ENCODE peak calls at places on chromosomes 12 and 14, in seven cellular contexts. D is IMR-90, W is GM12878, O is HepG2, I is HCT116, A is K562, L is H1. B is an unnamed sample.

GRCh38 chr14:21072102-21072501 is 2.0 kb downstream of the ARHGEF40 start:
- DNase-seq in D (peak), W (no peak), O (no peak), I (no peak), A (no peak), L (no peak), B (no peak)

GRCh38 chr12:79919762-79920161 is 15.1 kb downstream of the PPP1R12A start:
- DNase-seq in D (no peak), W (no peak), O (no peak), I (no peak), A (no peak), L (no peak), B (no peak)

GRCh38 chr14:64942531-64943111 is at the start of gene GPX2:
- DNase-seq in D (no peak), W (no peak), O (peak), I (no peak), A (no peak), L (no peak), B (no peak)

GRCh38 chr12:101004891-101005290 is 205.1 kb downstream of the SLC5A8 start:
- DNase-seq in D (peak), W (no peak), O (no peak), I (no peak), A (no peak), L (no peak), B (no peak)

GRCh38 chr12:119642986-119643385 is 24.9 kb upstream of the PRKAB1 start:
- DNase-seq in D (no peak), W (no peak), O (no peak), I (no peak), A (peak), L (peak), B (no peak)

GRCh38 chr14:47976139-47976538 is 300.7 kb upstream of the MDGA2 start:
- DNase-seq in D (no peak), W (no peak), O (no peak), I (no peak), A (no peak), L (no peak), B (no peak)

GRCh38 chr14:63949696-63950095 is 96.9 kb downstream of the SYNE2 start:
- DNase-seq in D (peak), W (no peak), O (no peak), I (no peak), A (no peak), L (no peak), B (no peak)

GRCh38 chr14:53956427-53957201 is at the start of gene BMP4:
- DNase-seq in D (peak), W (no peak), O (peak), I (peak), A (peak), L (peak), B (peak)

GRCh38 chr14:95515523-95516517 is 630 bp downstream of the SYNE3 start:
- DNase-seq in D (peak), W (no peak), O (peak), I (no peak), A (peak), L (peak), B (peak)

GRCh38 chr12:81146228-81147225 is 68.6 kb downstream of the ACSS3 start:
- DNase-seq in D (no peak), W (no peak), O (peak), I (no peak), A (no peak), L (no peak), B (no peak)

GRCh38 chr12:70178038-70178437 is 65.2 kb upstream of the CNOT2 start:
- DNase-seq in D (no peak), W (no peak), O (no peak), I (no peak), A (no peak), L (no peak), B (peak)

GRCh38 chr12:25502071-25502555 is 51.0 kb downstream of the LMNTD1 start:
- DNase-seq in D (peak), W (no peak), O (no peak), I (no peak), A (no peak), L (no peak), B (no peak)

GRCh38 chr14:97137705-97138104 is 340.5 kb downstream of the VRK1 start:
- DNase-seq in D (no peak), W (no peak), O (no peak), I (no peak), A (no peak), L (no peak), B (no peak)

GRCh38 chr12:122935318-122935717 is 30.9 kb downstream of the ABCB9 start:
- DNase-seq in D (no peak), W (no peak), O (no peak), I (no peak), A (no peak), L (no peak), B (no peak)

GRCh38 chr14:83416476-83416875 is 1882.8 kb upstream of the SEL1L start:
- DNase-seq in D (no peak), W (no peak), O (no peak), I (no peak), A (no peak), L (no peak), B (no peak)

GRCh38 chr14:39683711-39684110 is 251.5 kb upstream of the FBXO33 start:
- DNase-seq in D (no peak), W (no peak), O (no peak), I (no peak), A (no peak), L (no peak), B (no peak)

GRCh38 chr14:22025884-22026283 is 352.3 kb upstream of the OR4E1 start:
- DNase-seq in D (no peak), W (no peak), O (no peak), I (no peak), A (no peak), L (no peak), B (no peak)

GRCh38 chr14:89293349-89293916 is 123.6 kb downstream of the FOXN3 start:
- DNase-seq in D (no peak), W (no peak), O (no peak), I (no peak), A (no peak), L (peak), B (no peak)

GRCh38 chr12:122350444-122350843 is 72.0 kb downstream of the CLIP1 start:
- DNase-seq in D (peak), W (no peak), O (no peak), I (no peak), A (peak), L (no peak), B (peak)

GRCh38 chr14:103071544-103072251 is 12.3 kb upstream of the LBHD2 start:
- DNase-seq in D (no peak), W (no peak), O (no peak), I (no peak), A (no peak), L (no peak), B (no peak)

GRCh38 chr14:21049263-21049662 is 7.1 kb downstream of the RNASE7 start:
- DNase-seq in D (peak), W (no peak), O (no peak), I (no peak), A (no peak), L (no peak), B (no peak)

GRCh38 chr12:991350-992278 is 591 bp downstream of the ERC1 start:
- DNase-seq in D (peak), W (no peak), O (no peak), I (no peak), A (peak), L (peak), B (peak)

GRCh38 chr12:14691560-14691959 is 4.8 kb downstream of the GUCY2C start:
- DNase-seq in D (no peak), W (no peak), O (no peak), I (no peak), A (no peak), L (no peak), B (no peak)

GRCh38 chr14:21612324-21612723 is 22.4 kb downstream of the OR10G2 start:
- DNase-seq in D (no peak), W (peak), O (no peak), I (no peak), A (no peak), L (no peak), B (no peak)

GRCh38 chr14:92613008-92613658 is 99.6 kb downstream of the RIN3 start:
- DNase-seq in D (no peak), W (no peak), O (peak), I (no peak), A (peak), L (peak), B (no peak)

GRCh38 chr12:64088431-64089349 is 133.4 kb downstream of the KICS2 start:
- DNase-seq in D (peak), W (no peak), O (peak), I (peak), A (no peak), L (no peak), B (peak)

GRCh38 chr14:88164906-88165534 is 158.0 kb downstream of the KCNK10 start:
- DNase-seq in D (no peak), W (no peak), O (no peak), I (no peak), A (no peak), L (no peak), B (no peak)

GRCh38 chr14:28157289-28157869 is 609.2 kb upstream of the FOXG1 start:
- DNase-seq in D (no peak), W (no peak), O (no peak), I (no peak), A (no peak), L (no peak), B (no peak)

GRCh38 chr14:51539571-51540037 is 112.1 kb upstream of the FRMD6 start:
- DNase-seq in D (peak), W (no peak), O (no peak), I (no peak), A (no peak), L (no peak), B (peak)

GRCh38 chr12:3820122-3820521 is 53.1 kb downstream of the PARP11 start:
- DNase-seq in D (peak), W (no peak), O (peak), I (no peak), A (no peak), L (no peak), B (no peak)

GRCh38 chr14:73851567-73852382 is at the start of gene PTGR2:
- DNase-seq in D (peak), W (peak), O (peak), I (peak), A (peak), L (peak), B (peak)

GRCh38 chr12:40215977-40216376 is 8.8 kb upstream of the LRRK2 start:
- DNase-seq in D (peak), W (no peak), O (no peak), I (no peak), A (no peak), L (no peak), B (no peak)

GRCh38 chr14:79411403-79412174 is 799.7 kb downstream of the DIO2 start:
- DNase-seq in D (peak), W (no peak), O (no peak), I (no peak), A (no peak), L (no peak), B (peak)

GRCh38 chr12:114013601-114014345 is 47.6 kb upstream of the RBM19 start:
- DNase-seq in D (peak), W (no peak), O (peak), I (peak), A (peak), L (peak), B (no peak)

DNA sequence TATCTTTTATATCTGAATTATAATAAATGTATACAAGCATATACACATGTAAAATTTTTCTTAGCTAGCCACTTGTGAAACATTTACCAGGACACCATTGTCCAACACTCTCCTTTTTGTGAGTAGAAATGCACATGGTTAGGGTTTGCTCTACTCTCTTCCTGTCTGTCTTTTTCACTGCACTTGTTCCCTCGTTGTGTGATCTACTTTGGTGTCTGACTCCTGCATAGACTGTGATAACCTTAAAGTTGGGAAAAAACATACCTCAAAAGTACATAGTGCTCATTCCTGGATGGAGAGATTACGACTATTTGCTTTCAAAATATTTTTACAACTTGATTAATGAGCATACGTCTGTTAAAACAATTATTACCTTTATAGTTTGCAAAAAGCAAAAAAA is 294.1 kb upstream of the FLRT2 start:
- DNase-seq in D (no peak), W (no peak), O (no peak), I (no peak), A (no peak), L (no peak), B (peak)
- H3K4me2 ChIP-seq in D (no peak), W (no peak), O (no peak), I (no peak), A (no peak), L (no peak), B (no peak)

DNA sequence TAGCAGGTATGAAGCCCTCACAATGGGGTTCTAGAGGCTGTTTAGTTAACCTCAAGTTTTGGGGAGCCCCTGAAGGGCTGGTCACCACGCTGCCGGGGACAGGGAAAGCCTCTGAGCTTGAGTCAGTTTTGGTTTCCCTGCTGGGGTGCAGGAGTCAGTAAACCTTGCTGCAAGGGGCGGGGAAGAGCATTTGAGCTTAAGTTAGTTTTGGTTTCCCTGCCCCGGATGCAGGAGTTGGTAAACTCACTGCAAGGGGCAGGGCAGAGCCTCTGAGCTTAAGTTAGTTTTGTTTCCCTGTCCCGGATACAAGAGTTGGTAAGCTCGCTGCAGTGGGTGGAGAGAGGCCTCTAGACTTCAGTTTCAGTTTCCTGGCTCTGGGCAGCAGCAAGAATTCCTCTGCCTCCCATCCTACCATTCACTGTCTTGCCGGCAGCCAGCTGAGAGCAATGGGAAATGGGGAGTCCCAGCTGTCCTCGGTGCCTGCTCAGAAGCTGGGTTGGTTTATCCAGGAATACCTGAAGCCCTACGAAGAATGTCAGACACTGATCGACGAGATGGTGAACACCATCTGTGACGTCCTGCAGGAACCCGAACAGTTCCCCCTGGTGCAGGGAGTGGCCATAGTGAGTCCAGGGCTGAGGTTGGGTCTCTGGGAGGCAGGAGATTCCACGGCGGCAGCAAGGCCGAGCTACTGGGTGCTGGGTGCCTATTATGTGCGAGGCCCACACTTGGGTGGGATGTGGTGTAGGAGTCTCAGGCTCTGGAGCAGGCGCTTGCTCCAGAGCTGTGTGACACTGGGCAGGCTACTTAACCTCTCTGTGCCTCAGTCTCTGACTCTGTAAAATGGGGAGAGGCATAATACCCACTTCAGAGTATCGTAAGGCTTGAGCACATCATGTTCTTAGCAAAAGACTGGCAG is at the start of gene OAS2:
- DNase-seq in D (peak), W (peak), O (peak), I (no peak), A (no peak), L (no peak), B (peak)
- TF ChIP-seq POLR2A in D (no peak), W (peak), O (no peak), I (no peak), A (no peak), L (no peak), B (no peak)

DNA sequence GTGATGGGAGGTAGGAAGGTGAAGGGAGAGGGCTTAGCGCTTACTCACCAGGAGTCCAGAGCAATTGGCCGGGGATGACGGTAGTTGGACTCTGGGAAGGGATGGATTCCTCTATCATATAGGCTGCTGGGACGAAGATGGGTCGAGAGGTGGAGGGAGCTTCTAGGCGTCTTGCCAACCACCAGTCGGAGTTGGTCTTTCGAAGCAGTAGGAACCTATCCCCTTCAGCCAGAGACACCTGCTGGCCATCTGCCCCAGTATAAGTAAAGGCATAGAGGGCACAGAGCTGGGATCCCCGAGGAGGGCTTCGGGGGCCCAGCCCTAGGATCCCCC is 657 bp downstream of the ARHGAP9 start:
- DNase-seq in D (no peak), W (no peak), O (no peak), I (no peak), A (no peak), L (no peak), B (no peak)
- H3K9ac ChIP-seq in D (no peak), W (peak), O (no peak), I (no peak), A (no peak), L (no peak), B (no peak)

GRCh38 chr12:132219323-132219722 is 75.1 kb downstream of the NOC4L start:
- DNase-seq in D (no peak), W (no peak), O (no peak), I (no peak), A (no peak), L (no peak), B (no peak)
- H3K4me2 ChIP-seq in D (no peak), W (no peak), O (no peak), I (peak), A (no peak), L (no peak), B (no peak)